ENCODE peak calls at places on chromosomes 12 and 14, in four cellular contexts. One of them, this sample, is unnamed. For H3K9me3 and H3K4me1, the result is how much of the 10 kb centered on the place peaks cover.

GRCh38 chr12:76080729-76081415 is 3.6 kb downstream of the NAP1L1 start:
- DNase-seq in A549: peak
- DNase-seq in upper lobe of left lung: no peak
- DNase-seq in uterus: no peak
- DNase-seq in this sample: no peak

GRCh38 chr12:572532-572899 is 90.7 kb downstream of the NINJ2 start:
- DNase-seq in A549: peak
- DNase-seq in upper lobe of left lung: no peak
- DNase-seq in uterus: no peak
- DNase-seq in this sample: no peak

GRCh38 chr12:56785141-56785865 is 22.2 kb downstream of the HSD17B6 start:
- DNase-seq in A549: no peak
- DNase-seq in upper lobe of left lung: no peak
- DNase-seq in uterus: no peak
- DNase-seq in this sample: no peak

GRCh38 chr12:2052861-2053674 is at the start of gene CACNA1C:
- DNase-seq in A549: peak
- DNase-seq in upper lobe of left lung: peak
- DNase-seq in uterus: peak
- DNase-seq in this sample: no peak

GRCh38 chr12:48988030-48988649 is 10.0 kb downstream of the WNT1 start:
- DNase-seq in A549: peak
- DNase-seq in upper lobe of left lung: no peak
- DNase-seq in uterus: no peak
- DNase-seq in this sample: peak

GRCh38 chr12:57229041-57229633 is 374 bp upstream of the SHMT2 start:
- DNase-seq in A549: no peak
- DNase-seq in upper lobe of left lung: no peak
- DNase-seq in uterus: no peak
- DNase-seq in this sample: no peak

GRCh38 chr12:15220961-15221885 is at the start of gene RERG:
- DNase-seq in A549: peak
- DNase-seq in upper lobe of left lung: peak
- DNase-seq in uterus: peak
- DNase-seq in this sample: peak

GRCh38 chr12:122137681-122138080 is 36.3 kb downstream of the IL31 start:
- DNase-seq in A549: no peak
- DNase-seq in upper lobe of left lung: no peak
- DNase-seq in uterus: no peak
- DNase-seq in this sample: no peak

GRCh38 chr12:93813972-93814821 is 137.0 kb downstream of the CRADD start:
- DNase-seq in A549: no peak
- DNase-seq in upper lobe of left lung: no peak
- DNase-seq in uterus: peak
- DNase-seq in this sample: peak

GRCh38 chr12:102950107-102950949 is 7.1 kb upstream of the ASCL1 start:
- DNase-seq in A549: peak
- DNase-seq in upper lobe of left lung: peak
- DNase-seq in uterus: no peak
- DNase-seq in this sample: peak

GRCh38 chr12:122593910-122594309 is 66.9 kb downstream of the KNTC1 start:
- DNase-seq in A549: no peak
- DNase-seq in upper lobe of left lung: no peak
- DNase-seq in uterus: no peak
- DNase-seq in this sample: no peak

GRCh38 chr12:3744216-3744883 is 8.6 kb downstream of the CRACR2A start:
- DNase-seq in A549: no peak
- DNase-seq in upper lobe of left lung: no peak
- DNase-seq in uterus: no peak
- DNase-seq in this sample: peak

GRCh38 chr12:57744194-57744776 is 554 bp upstream of the TSPAN31 start:
- DNase-seq in A549: peak
- DNase-seq in upper lobe of left lung: peak
- DNase-seq in uterus: peak
- DNase-seq in this sample: peak

GRCh38 chr12:70609739-70610491 is 27.3 kb downstream of the PTPRB start:
- DNase-seq in A549: peak
- DNase-seq in upper lobe of left lung: peak
- DNase-seq in uterus: peak
- DNase-seq in this sample: peak

GRCh38 chr12:110888256-110888991 is 32.0 kb downstream of the MYL2 start:
- DNase-seq in A549: no peak
- DNase-seq in upper lobe of left lung: no peak
- DNase-seq in uterus: no peak
- DNase-seq in this sample: no peak

GRCh38 chr12:47307680-47308399 is 228.1 kb upstream of the AMIGO2 start:
- DNase-seq in A549: peak
- DNase-seq in upper lobe of left lung: no peak
- DNase-seq in uterus: no peak
- DNase-seq in this sample: peak

GRCh38 chr12:65603428-65604351 is 220.6 kb upstream of the HMGA2 start:
- DNase-seq in A549: peak
- DNase-seq in upper lobe of left lung: no peak
- DNase-seq in uterus: no peak
- DNase-seq in this sample: no peak

GRCh38 chr12:15842106-15842505 is 40.1 kb upstream of the STRAP start:
- DNase-seq in A549: peak
- DNase-seq in upper lobe of left lung: no peak
- DNase-seq in uterus: no peak
- DNase-seq in this sample: no peak

GRCh38 chr12:86257173-86257572 is 982 bp upstream of the MGAT4C start:
- DNase-seq in A549: no peak
- DNase-seq in upper lobe of left lung: no peak
- DNase-seq in uterus: no peak
- DNase-seq in this sample: no peak

GRCh38 chr12:25130741-25131188 is 64.2 kb downstream of the DNAI7 start:
- DNase-seq in A549: peak
- DNase-seq in upper lobe of left lung: no peak
- DNase-seq in uterus: no peak
- DNase-seq in this sample: no peak

GRCh38 chr12:72444125-72444524 is 172.0 kb downstream of the TRHDE start:
- DNase-seq in A549: no peak
- DNase-seq in upper lobe of left lung: no peak
- DNase-seq in uterus: no peak
- DNase-seq in this sample: no peak

GRCh38 chr12:64469455-64470142 is 17.7 kb downstream of the TBK1 start:
- DNase-seq in A549: no peak
- DNase-seq in upper lobe of left lung: no peak
- DNase-seq in uterus: no peak
- DNase-seq in this sample: no peak

GRCh38 chr14:94598816-94599655 is 13.2 kb upstream of the SERPINA3 start:
- DNase-seq in A549: peak
- DNase-seq in upper lobe of left lung: peak
- DNase-seq in uterus: peak
- DNase-seq in this sample: peak

GRCh38 chr14:92511472-92512247 is 1.9 kb upstream of the RIN3 start:
- DNase-seq in A549: peak
- DNase-seq in upper lobe of left lung: no peak
- DNase-seq in uterus: peak
- DNase-seq in this sample: no peak

GRCh38 chr14:50403433-50403832 is 6.8 kb upstream of the CDKL1 start:
- DNase-seq in A549: no peak
- DNase-seq in upper lobe of left lung: no peak
- DNase-seq in uterus: no peak
- DNase-seq in this sample: no peak

DNA sequence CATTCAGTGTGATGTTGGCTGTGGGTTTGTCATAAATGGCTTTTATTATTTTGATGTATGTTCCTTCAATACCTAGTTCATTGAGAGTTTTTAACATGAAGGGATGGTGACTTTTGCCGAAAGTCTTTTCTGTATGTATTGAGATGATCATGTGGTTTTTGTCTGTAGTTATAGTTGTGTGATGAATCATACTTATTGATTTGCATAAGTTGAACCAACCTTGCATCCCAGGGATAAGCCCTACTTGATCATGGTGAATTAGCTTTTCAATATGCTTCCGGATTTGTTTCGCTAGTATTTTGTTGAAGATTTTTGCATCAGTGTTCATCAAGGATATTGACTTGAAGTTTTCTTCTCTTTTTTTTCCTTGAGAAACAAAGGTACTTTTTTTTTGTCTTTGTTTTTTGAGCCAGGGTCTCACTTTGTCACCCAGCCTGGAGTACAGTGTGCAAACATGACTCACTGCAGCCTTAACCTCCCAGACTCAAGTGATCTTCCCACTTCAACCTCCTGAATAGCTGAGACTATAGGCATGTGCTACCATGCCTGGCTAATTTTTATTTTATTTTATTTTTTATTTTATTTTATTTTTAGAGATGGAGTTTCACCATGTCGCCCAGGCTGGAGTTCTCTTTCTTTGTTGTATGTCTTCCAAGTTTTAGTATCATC is 121.3 kb downstream of the FUT8 start:
- DNase-seq in A549: no peak
- DNase-seq in upper lobe of left lung: no peak
- DNase-seq in uterus: no peak
- DNase-seq in this sample: no peak
- H3K9me3 ChIP-seq in A549: under half
- H3K9me3 ChIP-seq in upper lobe of left lung: under half
- H3K9me3 ChIP-seq in uterus: under half
- H3K9me3 ChIP-seq in this sample: under half

GRCh38 chr12:26748741-26749431 is 84.1 kb downstream of the ITPR2 start:
- DNase-seq in A549: no peak
- DNase-seq in upper lobe of left lung: no peak
- DNase-seq in uterus: no peak
- DNase-seq in this sample: no peak

GRCh38 chr12:26744697-26745440 is 88.1 kb downstream of the ITPR2 start:
- DNase-seq in A549: no peak
- DNase-seq in upper lobe of left lung: no peak
- DNase-seq in uterus: no peak
- DNase-seq in this sample: no peak

GRCh38 chr12:26744042-26744626 is 88.9 kb downstream of the ITPR2 start:
- DNase-seq in A549: no peak
- DNase-seq in upper lobe of left lung: no peak
- DNase-seq in uterus: no peak
- DNase-seq in this sample: no peak

GRCh38 chr12:26748412-26748740 is 84.6 kb downstream of the ITPR2 start:
- DNase-seq in A549: no peak
- DNase-seq in upper lobe of left lung: no peak
- DNase-seq in uterus: no peak
- DNase-seq in this sample: no peak

GRCh38 chr12:26746315-26746714 is 86.7 kb downstream of the ITPR2 start:
- DNase-seq in A549: no peak
- DNase-seq in upper lobe of left lung: no peak
- DNase-seq in uterus: no peak
- DNase-seq in this sample: no peak
- H3K4me1 ChIP-seq in A549: under half
- H3K4me1 ChIP-seq in upper lobe of left lung: under half
- H3K4me1 ChIP-seq in uterus: under half
- H3K4me1 ChIP-seq in this sample: under half

DNA sequence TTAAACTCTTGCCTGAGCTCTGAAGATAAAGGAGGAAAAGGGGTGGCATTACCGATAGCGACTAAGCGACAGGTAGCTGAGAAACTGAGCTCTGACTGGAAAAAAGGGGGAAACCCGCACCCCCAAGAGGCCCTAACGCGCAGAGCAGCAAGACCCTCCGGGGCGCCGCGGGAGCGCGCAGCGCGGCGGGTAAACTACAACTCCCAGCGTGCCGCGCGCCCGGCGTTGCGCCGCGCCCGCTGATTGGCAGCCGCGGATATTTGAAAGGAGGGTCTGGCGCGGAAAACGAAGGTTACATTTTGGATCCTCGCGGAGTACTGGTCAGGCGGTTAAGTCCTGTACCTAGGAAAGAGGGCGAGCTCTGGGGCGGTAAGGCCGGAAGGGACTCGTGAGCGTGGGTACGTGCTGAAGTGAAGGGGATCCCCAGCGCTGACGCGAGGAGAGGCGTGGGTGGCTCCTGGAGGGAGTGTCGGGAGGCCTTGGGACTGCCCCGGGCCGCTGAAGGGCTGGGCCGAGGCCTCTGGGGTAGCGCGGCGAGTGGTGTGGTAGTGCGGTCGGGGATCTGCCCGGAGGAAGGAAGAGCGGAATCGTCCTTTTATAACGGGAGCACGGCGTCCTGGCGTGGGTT is at the start of gene ESPL1:
- DNase-seq in A549: peak
- DNase-seq in upper lobe of left lung: peak
- DNase-seq in uterus: peak
- DNase-seq in this sample: peak
- TF ChIP-seq POLR2A in A549: no peak
- TF ChIP-seq POLR2A in upper lobe of left lung: no peak
- TF ChIP-seq POLR2A in uterus: no peak
- TF ChIP-seq POLR2A in this sample: no peak

DNA sequence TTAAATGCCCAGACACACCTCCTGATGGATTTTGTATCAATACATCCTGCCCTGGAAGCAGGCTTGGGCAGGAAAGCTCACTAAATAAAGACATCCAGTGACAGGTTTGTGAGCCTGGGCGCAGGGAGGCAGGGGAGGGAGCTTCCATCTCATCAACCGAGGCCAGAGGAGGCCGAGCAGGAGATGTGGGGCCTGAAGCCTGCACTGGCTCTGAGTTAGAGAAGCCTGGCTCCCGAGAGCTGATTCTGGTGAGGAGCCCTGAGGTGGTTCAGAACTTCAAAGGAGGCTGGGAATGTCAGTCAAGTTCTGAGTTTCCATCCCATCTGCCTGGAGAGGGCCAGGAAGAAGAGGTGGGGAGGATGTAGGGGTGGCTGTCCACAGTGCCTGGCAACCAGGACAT is 318.7 kb downstream of the ADGRD1 start:
- DNase-seq in A549: no peak
- DNase-seq in upper lobe of left lung: peak
- DNase-seq in uterus: no peak
- DNase-seq in this sample: peak
- H3K9me3 ChIP-seq in A549: under half
- H3K9me3 ChIP-seq in upper lobe of left lung: under half
- H3K9me3 ChIP-seq in uterus: under half
- H3K9me3 ChIP-seq in this sample: under half

GRCh38 chr14:76922092-76922491 is 95.9 kb downstream of the LRRC74A start:
- DNase-seq in A549: no peak
- DNase-seq in upper lobe of left lung: no peak
- DNase-seq in uterus: no peak
- DNase-seq in this sample: no peak

GRCh38 chr14:76919431-76919810 is 93.2 kb downstream of the LRRC74A start:
- DNase-seq in A549: no peak
- DNase-seq in upper lobe of left lung: no peak
- DNase-seq in uterus: no peak
- DNase-seq in this sample: no peak

GRCh38 chr14:76918751-76919421 is 92.7 kb downstream of the LRRC74A start:
- DNase-seq in A549: peak
- DNase-seq in upper lobe of left lung: peak
- DNase-seq in uterus: peak
- DNase-seq in this sample: peak

GRCh38 chr14:76919811-76920571 is 93.8 kb downstream of the LRRC74A start:
- DNase-seq in A549: peak
- DNase-seq in upper lobe of left lung: peak
- DNase-seq in uterus: peak
- DNase-seq in this sample: peak

GRCh38 chr14:76920572-76921175 is 94.5 kb downstream of the LRRC74A start:
- DNase-seq in A549: no peak
- DNase-seq in upper lobe of left lung: no peak
- DNase-seq in uterus: no peak
- DNase-seq in this sample: no peak
- H3K4me1 ChIP-seq in A549: half or more
- H3K4me1 ChIP-seq in upper lobe of left lung: under half
- H3K4me1 ChIP-seq in uterus: under half
- H3K4me1 ChIP-seq in this sample: under half

This sample was measured in right lobe of liver.